ENCODE peak calls at places on chromosomes 5 and 9, in four cellular contexts. One of them, this sample, is unnamed.
A peak's percentile ranks its signal among the peaks of the same experiment; 100 is the strongest.

GRCh38 chr5:157651623-157652376 is 438 bp downstream of the SOX30 start:
- DNase-seq in heart right ventricle: peak; percentile 44
- DNase-seq in neural progenitor cell: peak; percentile 17
- DNase-seq in left ventricle myocardium inferior: peak; percentile 64
- DNase-seq in this sample: peak; percentile 35

GRCh38 chr5:35687961-35688360 is 70.3 kb downstream of the SPEF2 start:
- DNase-seq in neural progenitor cell: no peak
- DNase-seq in left ventricle myocardium inferior: no peak
- DNase-seq in heart right ventricle: no peak
- DNase-seq in this sample: no peak

GRCh38 chr5:111934511-111934910 is 177.5 kb upstream of the NREP start:
- DNase-seq in left ventricle myocardium inferior: no peak
- DNase-seq in neural progenitor cell: peak; percentile 49
- DNase-seq in heart right ventricle: no peak
- DNase-seq in this sample: no peak

GRCh38 chr5:111296570-111296969 is 72.4 kb downstream of the CAMK4 start:
- DNase-seq in left ventricle myocardium inferior: no peak
- DNase-seq in neural progenitor cell: no peak
- DNase-seq in heart right ventricle: no peak
- DNase-seq in this sample: no peak

GRCh38 chr9:138077126-138077525 is 199.5 kb downstream of the CACNA1B start:
- DNase-seq in heart right ventricle: no peak
- DNase-seq in left ventricle myocardium inferior: no peak
- DNase-seq in neural progenitor cell: no peak
- DNase-seq in this sample: no peak

GRCh38 chr9:79868532-79869189 is 296.9 kb downstream of the TLE4 start:
- DNase-seq in left ventricle myocardium inferior: no peak
- DNase-seq in neural progenitor cell: no peak
- DNase-seq in heart right ventricle: no peak
- DNase-seq in this sample: no peak

GRCh38 chr9:10045598-10045997 is 567.2 kb downstream of the PTPRD start:
- DNase-seq in left ventricle myocardium inferior: no peak
- DNase-seq in heart right ventricle: no peak
- DNase-seq in neural progenitor cell: no peak
- DNase-seq in this sample: peak; percentile 3

GRCh38 chr5:29148073-29148472 is 2045.4 kb upstream of the CDH6 start:
- DNase-seq in left ventricle myocardium inferior: no peak
- DNase-seq in neural progenitor cell: no peak
- DNase-seq in heart right ventricle: no peak
- DNase-seq in this sample: no peak

GRCh38 chr9:93236541-93237206 is 52.7 kb downstream of the WNK2 start:
- DNase-seq in left ventricle myocardium inferior: no peak
- DNase-seq in heart right ventricle: no peak
- DNase-seq in neural progenitor cell: no peak
- DNase-seq in this sample: no peak

GRCh38 chr9:89929721-89930480 is 325.1 kb downstream of the GADD45G start:
- DNase-seq in neural progenitor cell: no peak
- DNase-seq in heart right ventricle: peak; percentile 30
- DNase-seq in left ventricle myocardium inferior: peak; percentile 34
- DNase-seq in this sample: peak; percentile 62

GRCh38 chr5:163649522-163649921 is 144.1 kb downstream of the MAT2B start:
- DNase-seq in neural progenitor cell: no peak
- DNase-seq in left ventricle myocardium inferior: no peak
- DNase-seq in heart right ventricle: no peak
- DNase-seq in this sample: peak; percentile 39

GRCh38 chr5:86665984-86666760 is 48.4 kb downstream of the COX7C start:
- DNase-seq in neural progenitor cell: no peak
- DNase-seq in heart right ventricle: no peak
- DNase-seq in left ventricle myocardium inferior: no peak
- DNase-seq in this sample: no peak

GRCh38 chr5:135033026-135033861 is 784 bp downstream of the PITX1 start:
- DNase-seq in neural progenitor cell: peak; percentile 83
- DNase-seq in heart right ventricle: no peak
- DNase-seq in left ventricle myocardium inferior: peak; percentile 12
- DNase-seq in this sample: no peak

GRCh38 chr5:142685418-142686209 is at the start of gene FGF1:
- DNase-seq in heart right ventricle: peak; percentile 70
- DNase-seq in neural progenitor cell: no peak
- DNase-seq in left ventricle myocardium inferior: peak; percentile 61
- DNase-seq in this sample: peak; percentile 80

GRCh38 chr5:115179959-115180709 is 10.4 kb upstream of the TRIM36 start:
- DNase-seq in heart right ventricle: no peak
- DNase-seq in left ventricle myocardium inferior: no peak
- DNase-seq in neural progenitor cell: peak; percentile 92
- DNase-seq in this sample: peak; percentile 12

GRCh38 chr5:77087484-77088291 is 603 bp upstream of the ZBED3 start:
- DNase-seq in heart right ventricle: peak; percentile 16
- DNase-seq in left ventricle myocardium inferior: peak; percentile 28
- DNase-seq in neural progenitor cell: peak; percentile 4
- DNase-seq in this sample: peak; percentile 29

GRCh38 chr5:78260771-78261170 is 33.7 kb downstream of the AP3B1 start:
- DNase-seq in neural progenitor cell: no peak
- DNase-seq in left ventricle myocardium inferior: no peak
- DNase-seq in heart right ventricle: no peak
- DNase-seq in this sample: no peak

GRCh38 chr9:125634040-125634717 is 72.8 kb downstream of the MAPKAP1 start:
- DNase-seq in left ventricle myocardium inferior: no peak
- DNase-seq in heart right ventricle: no peak
- DNase-seq in neural progenitor cell: no peak
- DNase-seq in this sample: no peak

GRCh38 chr9:36772449-36773370 is 200.0 kb downstream of the MELK start:
- DNase-seq in neural progenitor cell: peak; percentile 38
- DNase-seq in left ventricle myocardium inferior: no peak
- DNase-seq in heart right ventricle: no peak
- DNase-seq in this sample: peak; percentile 14

GRCh38 chr9:94057918-94058317 is 26.3 kb upstream of the PTPDC1 start:
- DNase-seq in heart right ventricle: no peak
- DNase-seq in left ventricle myocardium inferior: no peak
- DNase-seq in neural progenitor cell: no peak
- DNase-seq in this sample: no peak

GRCh38 chr5:78627175-78627574 is 21.4 kb downstream of the LHFPL2 start:
- DNase-seq in heart right ventricle: no peak
- DNase-seq in neural progenitor cell: no peak
- DNase-seq in left ventricle myocardium inferior: no peak
- DNase-seq in this sample: peak; percentile 30

GRCh38 chr5:111398013-111398412 is 114.3 kb downstream of the STARD4 start:
- DNase-seq in neural progenitor cell: no peak
- DNase-seq in left ventricle myocardium inferior: no peak
- DNase-seq in heart right ventricle: no peak
- DNase-seq in this sample: no peak

GRCh38 chr5:6781711-6782110 is 68.5 kb downstream of the TENT4A start:
- DNase-seq in neural progenitor cell: no peak
- DNase-seq in heart right ventricle: no peak
- DNase-seq in left ventricle myocardium inferior: no peak
- DNase-seq in this sample: peak; percentile 8

GRCh38 chr5:89444073-89444472 is 561.1 kb upstream of the MEF2C start:
- DNase-seq in neural progenitor cell: no peak
- DNase-seq in left ventricle myocardium inferior: no peak
- DNase-seq in heart right ventricle: no peak
- DNase-seq in this sample: no peak

GRCh38 chr9:35688558-35689350 is 971 bp downstream of the TPM2 start:
- DNase-seq in heart right ventricle: no peak
- DNase-seq in left ventricle myocardium inferior: no peak
- DNase-seq in neural progenitor cell: no peak
- DNase-seq in this sample: peak; percentile 81

GRCh38 chr9:101333490-101333889 is 51.3 kb downstream of the BAAT start:
- DNase-seq in heart right ventricle: no peak
- DNase-seq in left ventricle myocardium inferior: no peak
- DNase-seq in neural progenitor cell: no peak
- DNase-seq in this sample: no peak

GRCh38 chr5:132272341-132273210 is 15.1 kb downstream of the PDLIM4 start:
- DNase-seq in heart right ventricle: no peak
- DNase-seq in left ventricle myocardium inferior: peak; percentile 52
- DNase-seq in neural progenitor cell: peak; percentile 65
- DNase-seq in this sample: no peak

GRCh38 chr5:57779383-57780223 is 297.0 kb upstream of the ACTBL2 start:
- DNase-seq in neural progenitor cell: peak; percentile 69
- DNase-seq in left ventricle myocardium inferior: peak; percentile 16
- DNase-seq in heart right ventricle: peak; percentile 56
- DNase-seq in this sample: peak; percentile 62

GRCh38 chr9:122320346-122320995 is 50.4 kb upstream of the PTGS1 start:
- DNase-seq in neural progenitor cell: no peak
- DNase-seq in left ventricle myocardium inferior: no peak
- DNase-seq in heart right ventricle: no peak
- DNase-seq in this sample: no peak

GRCh38 chr5:128782446-128782845 is 182.8 kb upstream of the SLC27A6 start:
- DNase-seq in neural progenitor cell: no peak
- DNase-seq in heart right ventricle: peak; percentile 87
- DNase-seq in left ventricle myocardium inferior: peak; percentile 40
- DNase-seq in this sample: peak; percentile 89

GRCh38 chr5:175724314-175724713 is 66.4 kb downstream of the HRH2 start:
- DNase-seq in neural progenitor cell: no peak
- DNase-seq in heart right ventricle: no peak
- DNase-seq in left ventricle myocardium inferior: no peak
- DNase-seq in this sample: no peak

GRCh38 chr5:154714271-154714986 is 40.7 kb upstream of the LARP1 start:
- DNase-seq in heart right ventricle: no peak
- DNase-seq in left ventricle myocardium inferior: no peak
- DNase-seq in neural progenitor cell: no peak
- DNase-seq in this sample: peak; percentile 37

GRCh38 chr9:124492818-124493217 is 14.4 kb downstream of the NR5A1 start:
- DNase-seq in neural progenitor cell: no peak
- DNase-seq in heart right ventricle: no peak
- DNase-seq in left ventricle myocardium inferior: no peak
- DNase-seq in this sample: no peak

GRCh38 chr5:52999357-52999949 is 10.3 kb downstream of the ITGA2 start:
- DNase-seq in heart right ventricle: no peak
- DNase-seq in left ventricle myocardium inferior: no peak
- DNase-seq in neural progenitor cell: no peak
- DNase-seq in this sample: no peak

GRCh38 chr5:14185336-14186131 is 42.4 kb downstream of the TRIO start:
- DNase-seq in heart right ventricle: no peak
- DNase-seq in neural progenitor cell: no peak
- DNase-seq in left ventricle myocardium inferior: no peak
- DNase-seq in this sample: peak; percentile 83

GRCh38 chr9:121150188-121150587 is 51.5 kb downstream of the RAB14 start:
- DNase-seq in heart right ventricle: no peak
- DNase-seq in neural progenitor cell: no peak
- DNase-seq in left ventricle myocardium inferior: no peak
- DNase-seq in this sample: no peak
- H3K4me3 ChIP-seq in heart right ventricle: no peak overlapping the region
- H3K4me3 ChIP-seq in neural progenitor cell: no peak overlapping the region
- H3K4me3 ChIP-seq in left ventricle myocardium inferior: no peak overlapping the region
- H3K4me3 ChIP-seq in this sample: no peak overlapping the region

GRCh38 chr9:76490249-76490990 is 31.4 kb downstream of the GCNT1 start:
- DNase-seq in heart right ventricle: no peak
- DNase-seq in left ventricle myocardium inferior: no peak
- DNase-seq in neural progenitor cell: no peak
- DNase-seq in this sample: no peak
- H3K27ac ChIP-seq in heart right ventricle: peak overlapping the region; percentile 88
- H3K27ac ChIP-seq in left ventricle myocardium inferior: peak overlapping the region; percentile 73
- H3K27ac ChIP-seq in neural progenitor cell: no peak overlapping the region
- H3K27ac ChIP-seq in this sample: no peak overlapping the region

DNA sequence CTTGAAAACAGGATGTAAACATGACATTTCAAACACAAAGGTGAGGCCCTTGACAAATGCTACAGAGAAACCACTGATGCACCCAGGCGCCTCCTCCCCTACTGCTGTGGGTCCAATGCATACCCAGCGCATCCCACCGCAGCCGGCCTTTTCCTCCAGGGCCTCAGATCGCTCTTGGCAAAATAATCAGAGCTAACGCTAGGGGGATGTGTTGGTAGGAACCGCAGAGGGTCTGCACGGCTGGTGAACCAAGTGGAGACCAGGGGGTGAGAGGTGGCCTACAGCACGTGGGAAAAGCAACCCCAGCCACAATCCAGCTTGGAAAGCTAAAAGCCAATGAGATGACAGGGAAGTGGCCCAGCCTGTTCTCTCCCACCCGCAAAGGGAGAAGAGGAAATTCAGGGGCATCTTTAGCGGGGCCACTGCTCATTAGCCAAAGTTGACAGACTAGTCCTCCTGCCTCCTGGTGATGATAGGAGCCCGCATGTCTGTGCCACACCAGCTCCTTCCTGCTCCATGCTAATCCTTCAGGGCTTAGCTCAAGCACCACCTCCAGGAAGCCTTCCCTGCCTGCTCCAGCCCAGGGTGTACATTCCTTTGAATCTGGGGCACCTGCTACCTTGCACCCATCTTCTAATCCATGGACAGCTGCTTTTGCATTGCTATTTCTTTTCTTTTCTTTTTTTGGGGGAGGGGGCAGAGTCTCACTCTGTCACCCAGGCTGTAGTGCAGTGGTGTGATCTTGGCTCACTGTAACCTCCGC is 5.8 kb downstream of the FAM163B start:
- DNase-seq in left ventricle myocardium inferior: no peak
- DNase-seq in neural progenitor cell: peak; percentile 54
- DNase-seq in heart right ventricle: no peak
- DNase-seq in this sample: no peak
- TF ChIP-seq CTCF in left ventricle myocardium inferior: no peak
- TF ChIP-seq CTCF in neural progenitor cell: peak; percentile 42
- TF ChIP-seq CTCF in heart right ventricle: no peak
- TF ChIP-seq CTCF in this sample: no peak

GRCh38 chr5:1883925-1884637 is 1.4 kb upstream of the IRX4 start:
- DNase-seq in neural progenitor cell: peak; percentile 37
- DNase-seq in heart right ventricle: no peak
- DNase-seq in left ventricle myocardium inferior: no peak
- DNase-seq in this sample: no peak

GRCh38 chr5:1881731-1882336 is 891 bp downstream of the IRX4 start:
- DNase-seq in heart right ventricle: no peak
- DNase-seq in left ventricle myocardium inferior: no peak
- DNase-seq in neural progenitor cell: peak; percentile 52
- DNase-seq in this sample: no peak

GRCh38 chr5:1884638-1885475 is 2.1 kb upstream of the IRX4 start:
- DNase-seq in heart right ventricle: no peak
- DNase-seq in left ventricle myocardium inferior: no peak
- DNase-seq in neural progenitor cell: peak; percentile 42
- DNase-seq in this sample: no peak

GRCh38 chr5:1882337-1883119 is at the start of gene IRX4:
- DNase-seq in heart right ventricle: no peak
- DNase-seq in neural progenitor cell: peak; percentile 62
- DNase-seq in left ventricle myocardium inferior: no peak
- DNase-seq in this sample: peak; percentile 3

DNA sequence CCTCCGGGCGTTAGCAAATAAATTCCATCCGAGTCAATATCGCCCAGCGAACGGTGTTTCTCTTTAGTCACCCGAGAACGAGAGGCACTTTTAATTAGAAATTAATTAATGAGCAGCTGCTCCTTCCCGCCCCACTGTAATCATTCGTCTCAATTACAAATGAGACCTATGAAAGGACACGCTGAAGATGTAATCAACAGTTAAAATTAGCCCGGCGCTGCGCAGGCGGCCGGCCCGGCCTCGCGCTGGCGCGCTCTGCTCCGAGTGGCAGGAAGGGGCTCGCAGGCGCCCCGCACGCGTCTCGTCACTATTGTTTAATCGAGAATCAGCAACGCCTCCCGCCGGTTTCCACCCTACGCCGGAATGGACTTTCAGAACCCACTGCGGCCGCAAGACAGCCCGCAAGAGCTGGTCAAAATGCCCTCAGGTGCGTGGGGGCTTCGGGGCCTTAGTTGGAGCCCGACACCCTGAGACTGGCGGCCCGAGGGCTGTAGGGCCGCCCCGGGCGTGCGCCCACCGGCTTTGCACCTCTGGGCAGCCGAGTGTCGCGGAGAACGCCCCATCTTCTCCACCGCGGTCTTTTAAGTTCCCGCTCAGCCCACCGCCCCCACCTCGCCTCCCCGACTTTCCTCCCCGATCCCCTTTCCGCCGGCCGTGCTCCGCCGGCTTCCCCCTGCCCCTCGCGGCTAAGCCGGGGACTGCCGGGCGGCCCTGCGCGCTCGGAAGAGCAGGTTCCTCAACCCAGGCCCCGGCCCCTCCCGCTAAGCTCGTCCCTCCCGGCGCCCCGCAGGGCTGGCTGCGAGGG is 597 bp upstream of the IRX4 start:
- DNase-seq in heart right ventricle: no peak
- DNase-seq in neural progenitor cell: peak; percentile 80
- DNase-seq in left ventricle myocardium inferior: peak; percentile 36
- DNase-seq in this sample: no peak
- H3K4me3 ChIP-seq in heart right ventricle: peak overlapping the region; percentile 49
- H3K4me3 ChIP-seq in neural progenitor cell: peak overlapping the region; percentile 24
- H3K4me3 ChIP-seq in left ventricle myocardium inferior: peak overlapping the region; percentile 71
- H3K4me3 ChIP-seq in this sample: no peak overlapping the region